ENCODE peak calls at places on chromosome 9, in ten cellular contexts. T is DND-41; C is fibroblast of the aortic adventitia; A is ovary; X is type B pancreatic cell; N is foreskin fibroblast; M is spleen; D is GM12865; Q is CD4-positive, alpha-beta T cell; H is fibroblast of mammary gland. L is an unnamed sample.

GRCh38 chr9:70587143-70587710 is 172.8 kb upstream of the KLF9 start:
- DNase-seq in A (peak; percentile 28), C (peak; percentile 91), D (no peak), M (no peak), X (no peak), N (peak; percentile 83), Q (no peak), H (peak; percentile 87), T (no peak), L (no peak)

GRCh38 chr9:21455320-21455719 is 15.1 kb downstream of the IFNA1 start:
- DNase-seq in A (no peak), N (peak; percentile 53), M (no peak), X (no peak), H (peak; percentile 50), Q (no peak), T (no peak), D (peak; percentile 53), C (peak; percentile 47), L (no peak)

GRCh38 chr9:97510797-97511761 is 9.6 kb downstream of the TMOD1 start:
- DNase-seq in D (peak; percentile 88), T (no peak), Q (no peak), C (peak; percentile 65), M (no peak), X (peak; percentile 49), H (peak; percentile 91), A (no peak), N (peak; percentile 40), L (peak; percentile 24)

GRCh38 chr9:37994639-37995347 is 74.2 kb downstream of the SHB start:
- DNase-seq in C (no peak), Q (no peak), T (peak; percentile 45), H (peak; percentile 82), N (peak; percentile 83), X (no peak), A (no peak), D (peak; percentile 82), M (peak; percentile 85), L (no peak)

GRCh38 chr9:115306860-115307259 is 188.9 kb upstream of the TNC start:
- DNase-seq in Q (no peak), N (peak; percentile 32), C (no peak), X (no peak), M (no peak), D (no peak), A (no peak), H (peak; percentile 56), T (no peak), L (no peak)

GRCh38 chr9:93826209-93826608 is 128.9 kb downstream of the BARX1 start:
- DNase-seq in H (no peak), N (no peak), Q (peak; percentile 47), T (no peak), D (peak; percentile 43), A (no peak), C (no peak), M (peak; percentile 81), X (peak; percentile 66), L (no peak)

GRCh38 chr9:36485647-36486453 is 85.8 kb upstream of the RNF38 start:
- DNase-seq in C (no peak), D (no peak), H (peak; percentile 28), N (peak; percentile 54), T (no peak), X (no peak), A (no peak), Q (no peak), M (no peak), L (no peak)

GRCh38 chr9:110443878-110444245 is 106.2 kb upstream of the TXNDC8 start:
- DNase-seq in N (peak; percentile 81), M (no peak), A (no peak), D (no peak), C (no peak), T (no peak), Q (no peak), X (no peak), H (peak; percentile 90), L (no peak)

DNA sequence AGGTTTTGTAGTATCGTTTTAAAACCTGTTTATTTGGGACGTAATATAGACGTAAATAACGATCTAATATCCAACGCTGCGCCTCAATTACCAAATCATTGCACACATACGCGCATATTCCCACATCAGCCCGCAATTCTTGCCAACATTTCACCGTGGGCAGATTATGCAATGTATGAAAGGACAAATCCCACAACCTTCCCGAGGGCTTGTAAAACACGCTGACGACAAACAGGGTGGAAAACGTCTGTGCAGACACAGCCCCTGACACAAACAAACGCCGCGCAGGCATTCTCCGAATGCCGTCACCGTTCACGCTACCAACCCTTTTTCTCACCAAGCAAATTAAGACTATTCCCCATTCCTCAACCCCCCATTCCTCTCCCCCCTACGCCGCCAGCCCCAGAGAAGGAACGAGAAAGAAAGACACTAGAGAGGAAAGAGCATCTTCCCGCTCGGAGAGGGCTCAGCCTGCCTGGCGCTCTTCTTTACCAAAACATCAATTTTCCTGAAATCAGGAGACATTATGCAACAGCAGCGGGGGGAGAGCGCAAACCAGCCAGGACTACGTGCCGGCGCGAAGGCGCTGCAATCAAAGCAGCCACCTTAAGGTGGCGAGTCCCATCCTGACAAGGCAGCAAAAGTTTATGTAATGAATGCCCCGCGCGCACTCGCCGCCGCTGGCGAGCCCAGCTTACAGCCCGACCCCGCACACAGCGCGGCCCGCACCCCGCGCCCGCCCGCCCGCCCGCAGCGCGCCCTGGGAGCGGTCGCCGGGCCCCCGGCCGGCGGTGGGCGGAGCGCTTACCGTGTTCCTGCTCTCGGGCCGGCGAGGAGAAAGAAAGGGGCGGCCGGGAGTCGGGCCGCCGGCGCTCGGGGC is 560 bp downstream of the NFIL3 start:
- DNase-seq in X (no peak), Q (peak; percentile 54), H (peak; percentile 90), N (peak; percentile 80), C (peak; percentile 94), A (peak; percentile 77), T (peak; percentile 60), M (peak; percentile 90), D (peak; percentile 62), L (peak; percentile 64)
- TF ChIP-seq CTCF in X (peak; percentile 46), Q (peak; percentile 16), H (peak; percentile 14), N (peak; percentile 12), C (peak; percentile 46), A (peak; percentile 22), T (peak; percentile 52), M (peak; percentile 28), D (peak; percentile 38), L (peak; percentile 42)

DNA sequence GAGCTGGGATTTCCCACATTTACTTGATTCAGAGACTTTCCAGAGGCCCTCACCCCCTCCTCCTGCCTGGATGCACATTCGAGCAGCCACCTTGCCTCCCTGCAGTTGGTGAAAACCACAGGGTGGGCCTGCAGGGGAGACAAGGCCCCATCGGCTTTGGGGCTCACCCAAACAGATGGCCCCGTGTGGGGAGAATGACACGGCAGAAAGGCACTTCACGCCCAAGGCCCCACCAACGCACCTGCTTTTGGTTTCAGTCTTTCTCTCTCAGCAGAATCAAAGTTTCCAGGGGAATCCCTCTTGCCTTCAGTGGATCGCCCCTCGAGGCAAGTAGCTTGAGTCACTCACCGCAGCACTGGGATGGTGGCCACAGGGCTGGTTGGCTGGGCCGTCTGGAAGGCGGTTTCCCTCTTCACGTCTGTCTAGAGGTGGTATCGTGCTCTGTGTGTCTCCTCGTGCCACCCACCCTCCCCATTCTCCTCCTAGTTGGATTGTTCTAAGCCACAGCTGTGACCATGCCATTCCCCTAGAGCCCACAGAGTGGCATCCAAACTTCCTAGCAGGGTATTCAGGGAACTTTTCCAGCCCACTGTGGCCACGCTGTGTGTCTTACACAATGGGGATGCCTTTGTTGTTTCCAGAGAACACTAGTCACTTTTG is 31.8 kb downstream of the SEC61B start:
- DNase-seq in A (no peak), C (no peak), M (peak; percentile 78), T (peak; percentile 72), N (no peak), D (peak; percentile 94), H (peak; percentile 19), Q (no peak), X (no peak), L (no peak)
- TF ChIP-seq CTCF in A (no peak), C (no peak), M (no peak), T (no peak), N (no peak), D (no peak), H (no peak), Q (no peak), X (no peak), L (no peak)

GRCh38 chr9:127382541-127382940 is 14.4 kb upstream of the SLC2A8 start:
- DNase-seq in C (no peak), A (no peak), D (no peak), M (no peak), X (no peak), T (no peak), Q (no peak), H (no peak), N (no peak), L (no peak)

GRCh38 chr9:127386249-127386648 is 10.7 kb upstream of the SLC2A8 start:
- DNase-seq in N (no peak), X (no peak), Q (no peak), T (no peak), A (no peak), C (no peak), M (no peak), H (no peak), D (no peak), L (no peak)

GRCh38 chr9:127384016-127384730 is 12.8 kb upstream of the SLC2A8 start:
- DNase-seq in X (no peak), Q (no peak), T (no peak), D (no peak), M (peak; percentile 39), N (no peak), H (no peak), C (no peak), A (no peak), L (no peak)

GRCh38 chr9:127386981-127387380 is 10.0 kb upstream of the SLC2A8 start:
- DNase-seq in H (no peak), M (no peak), A (no peak), Q (no peak), N (no peak), T (no peak), C (no peak), D (no peak), X (no peak), L (no peak)

DNA sequence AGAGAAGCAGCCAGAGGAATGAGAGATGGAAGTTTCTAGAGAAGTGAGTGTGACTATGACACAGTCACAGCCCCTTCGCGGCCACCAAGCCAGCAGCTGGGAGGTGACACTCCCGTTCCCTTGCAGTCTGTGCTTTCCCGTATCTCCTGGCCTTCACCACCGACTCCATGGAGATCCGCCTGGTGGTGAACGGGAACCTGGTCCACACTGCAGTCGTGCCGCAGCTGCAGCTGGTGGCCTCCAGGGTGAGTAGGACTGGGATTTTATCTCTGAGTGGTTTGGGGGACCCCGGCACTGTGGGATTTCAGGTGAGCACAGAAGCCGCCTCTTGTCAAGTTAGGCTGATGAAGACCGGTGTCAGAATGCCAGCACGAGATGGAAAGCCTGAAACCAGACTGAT is 12.1 kb upstream of the SLC2A8 start:
- DNase-seq in C (no peak), X (no peak), D (no peak), N (no peak), M (peak; percentile 52), Q (no peak), H (no peak), T (no peak), A (no peak), L (no peak)
- TF ChIP-seq CTCF in C (no peak), X (peak; percentile 26), D (no peak), N (no peak), M (no peak), Q (no peak), H (no peak), T (no peak), A (no peak), L (no peak)

DNA sequence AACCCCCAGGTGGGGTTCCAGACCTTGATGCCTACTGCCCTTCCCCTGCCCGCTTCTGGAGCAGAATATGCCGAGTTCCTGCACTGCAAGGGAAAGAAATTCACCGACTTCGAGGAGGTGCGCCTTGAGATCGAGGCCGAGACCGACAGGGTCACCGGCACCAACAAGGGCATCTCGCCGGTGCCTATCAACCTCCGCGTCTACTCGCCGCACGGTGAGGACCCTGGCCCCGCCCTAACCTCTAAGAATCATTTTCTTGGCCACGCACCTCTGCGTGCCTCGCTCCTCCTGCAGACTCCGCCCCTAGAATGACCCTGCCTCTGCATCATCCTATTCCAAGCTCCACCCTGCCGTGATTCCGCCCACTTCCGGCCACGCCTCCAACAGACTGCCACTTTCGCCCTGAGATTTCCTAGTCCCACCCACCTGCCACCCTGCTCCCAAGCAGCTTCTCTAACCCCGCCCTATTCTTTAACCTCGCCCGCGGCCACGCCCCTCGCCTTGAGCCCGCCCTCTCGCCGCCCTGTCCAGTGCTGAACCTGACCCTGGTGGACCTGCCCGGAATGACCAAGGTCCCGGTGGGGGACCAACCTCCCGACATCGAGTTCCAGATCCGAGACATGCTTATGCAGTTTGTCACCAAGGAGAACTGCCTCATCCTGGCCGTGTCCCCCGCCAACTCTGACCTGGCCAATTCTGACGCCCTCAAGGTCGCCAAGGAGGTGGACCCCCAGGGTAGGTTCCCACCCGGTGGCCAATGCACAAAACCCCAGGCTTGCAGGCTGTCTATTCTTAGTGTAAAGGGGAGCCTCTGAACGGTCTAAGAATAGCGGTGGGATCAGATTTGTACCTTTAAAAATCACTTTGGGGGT is 15.6 kb downstream of the DNM1 start:
- DNase-seq in D (peak; percentile 95), X (peak; percentile 84), M (peak; percentile 96), A (peak; percentile 94), N (peak; percentile 62), T (peak; percentile 50), H (peak; percentile 68), Q (peak; percentile 83), C (peak; percentile 68), L (peak; percentile 59)
- TF ChIP-seq CTCF in D (no peak), X (no peak), M (no peak), A (no peak), N (no peak), T (no peak), H (no peak), Q (no peak), C (no peak), L (no peak)

L was measured in astrocyte of the cerebellum.